ENCODE peak calls at places on chromosomes 3 and 15, in nine cellular contexts. E, O, F, M, K, I, H, U and Z are unnamed samples.

GRCh38 chr3:29581311-29581710 is 300.4 kb downstream of the RBMS3 start:
- DNase-seq in U (no peak), O (no peak), E (no peak), H (no peak), F (no peak), M (no peak), I (no peak), K (no peak), Z (no peak)

GRCh38 chr15:78195735-78196201 is 38.6 kb downstream of the ACSBG1 start:
- DNase-seq in I (peak), O (no peak), K (peak), M (no peak), F (no peak), H (no peak), U (peak), E (no peak), Z (no peak)

GRCh38 chr3:64936570-64936969 is 248.8 kb upstream of the ADAMTS9 start:
- DNase-seq in O (no peak), E (no peak), H (no peak), K (no peak), F (no peak), I (no peak), M (peak), U (no peak), Z (no peak)

GRCh38 chr3:39590776-39591175 is 123.3 kb downstream of the MOBP start:
- DNase-seq in I (no peak), F (no peak), K (no peak), E (no peak), O (no peak), H (no peak), U (no peak), M (no peak), Z (no peak)

GRCh38 chr15:77499087-77499765 is 78.5 kb downstream of the HMG20A start:
- DNase-seq in I (no peak), K (no peak), H (no peak), O (no peak), U (no peak), M (no peak), F (no peak), E (no peak), Z (peak)

GRCh38 chr15:69415381-69415780 is 1.2 kb downstream of the KIF23 start:
- DNase-seq in O (no peak), H (no peak), E (no peak), I (no peak), U (no peak), M (no peak), K (no peak), F (no peak), Z (no peak)

GRCh38 chr3:111128884-111129283 is 57.3 kb downstream of the NECTIN3 start:
- DNase-seq in H (no peak), I (no peak), E (no peak), F (no peak), U (no peak), O (no peak), M (no peak), K (no peak), Z (no peak)

GRCh38 chr3:48435774-48436476 is 4.0 kb downstream of the CCDC51 start:
- DNase-seq in H (peak), U (peak), M (no peak), E (peak), F (peak), K (peak), I (peak), O (peak), Z (peak)

GRCh38 chr15:92832992-92833438 is 67.1 kb upstream of the CHD2 start:
- DNase-seq in E (no peak), F (no peak), I (no peak), K (no peak), U (no peak), H (no peak), M (no peak), O (no peak), Z (no peak)

GRCh38 chr3:48180530-48181253 is 7.5 kb downstream of the CDC25A start:
- DNase-seq in U (no peak), E (no peak), O (no peak), H (no peak), I (no peak), F (no peak), M (no peak), K (peak), Z (no peak)

GRCh38 chr3:76065975-76066374 is 280.6 kb upstream of the ZNF717 start:
- DNase-seq in O (no peak), H (no peak), E (no peak), F (no peak), I (no peak), M (no peak), U (no peak), K (no peak), Z (no peak)

GRCh38 chr3:48595526-48596121 is 495 bp upstream of the COL7A1 start:
- DNase-seq in H (peak), E (peak), U (peak), O (peak), F (no peak), I (peak), K (peak), M (peak), Z (no peak)

GRCh38 chr3:111936191-111936841 is 42.5 kb upstream of the ABHD10 start:
- DNase-seq in F (no peak), M (no peak), K (no peak), I (no peak), O (no peak), U (no peak), H (no peak), E (no peak), Z (no peak)

GRCh38 chr3:15284121-15284889 is 48.1 kb downstream of the SH3BP5 start:
- DNase-seq in U (no peak), M (no peak), E (no peak), K (no peak), F (peak), I (no peak), O (no peak), H (no peak), Z (no peak)

GRCh38 chr3:125006190-125006855 is 49.5 kb downstream of the HEG1 start:
- DNase-seq in M (no peak), O (no peak), K (no peak), U (no peak), F (no peak), E (no peak), I (no peak), H (no peak), Z (no peak)

GRCh38 chr3:99601493-99601892 is 36.9 kb upstream of the COL8A1 start:
- DNase-seq in I (no peak), M (no peak), O (no peak), E (no peak), H (no peak), K (no peak), U (no peak), F (no peak), Z (no peak)

GRCh38 chr3:139458348-139458747 is 18.0 kb downstream of the RBP2 start:
- DNase-seq in U (no peak), O (no peak), K (no peak), I (no peak), F (no peak), M (no peak), E (no peak), H (no peak), Z (no peak)
- TF ChIP-seq CTCF in U (no peak), O (no peak), K (no peak), I (no peak), F (no peak), M (no peak), E (no peak), H (no peak), Z (no peak)

DNA sequence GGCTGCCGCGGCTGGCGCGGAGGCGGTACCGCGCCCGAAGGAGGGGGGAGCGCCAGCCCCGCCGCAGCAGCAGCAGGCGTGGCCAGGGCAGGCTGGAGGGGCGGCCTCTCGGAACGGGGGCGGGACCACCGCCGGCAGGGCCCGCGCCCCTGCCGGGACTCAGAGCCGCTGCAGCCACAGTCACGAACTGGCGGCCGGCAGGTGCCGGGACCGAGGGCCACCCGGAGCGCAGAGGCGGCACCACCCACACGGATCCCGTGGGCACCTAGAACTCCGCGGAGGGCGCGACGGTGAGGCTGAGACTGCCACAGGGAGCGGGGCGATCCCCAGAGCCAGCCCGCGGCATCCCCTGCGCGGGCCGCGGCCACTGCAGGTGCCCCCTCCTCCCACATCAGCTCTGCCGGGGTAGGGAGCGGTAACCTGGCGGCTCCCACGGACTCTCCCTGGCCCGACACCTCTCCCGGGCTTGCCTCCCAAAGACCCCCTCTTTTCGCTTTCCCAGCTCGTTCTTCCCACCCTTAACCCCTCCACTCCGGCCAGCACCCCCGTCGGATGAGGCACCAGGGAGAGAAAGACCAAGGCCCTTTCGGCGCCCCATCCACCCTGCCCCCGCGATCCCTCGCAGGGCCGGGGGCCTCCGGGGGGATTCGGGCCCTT is at the start of gene VWA5B2:
- DNase-seq in M (no peak), O (no peak), F (peak), U (peak), I (peak), K (no peak), H (peak), E (peak), Z (peak)
- TF ChIP-seq CTCF in M (no peak), O (no peak), F (peak), U (no peak), I (peak), K (no peak), H (no peak), E (peak), Z (no peak)

DNA sequence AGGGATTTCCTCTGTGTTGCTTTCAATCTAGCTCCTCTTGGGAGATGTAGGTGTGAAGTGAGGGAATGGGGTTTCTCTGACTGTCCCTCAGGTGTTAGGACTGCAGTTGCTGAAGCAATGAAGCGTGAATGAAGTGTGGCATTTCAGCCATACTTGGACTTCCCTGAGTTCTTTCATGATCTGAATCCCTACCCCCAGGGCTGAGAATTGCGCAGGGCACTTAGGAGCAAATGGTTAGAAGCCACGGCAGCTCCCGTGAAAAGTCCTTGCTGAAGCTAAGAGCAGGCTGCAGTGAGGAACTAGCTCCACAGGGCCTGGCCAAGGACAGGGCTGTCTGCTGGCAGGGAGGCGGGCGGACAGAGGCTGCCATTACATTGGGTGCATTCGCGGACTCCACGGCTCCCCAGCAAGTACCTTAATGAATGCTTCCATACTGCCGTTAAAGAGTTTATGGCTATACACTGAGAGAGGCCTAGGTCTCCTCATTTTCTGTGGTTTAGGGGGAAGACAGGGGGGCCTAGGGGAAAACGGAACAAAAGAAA is 69.0 kb upstream of the RAD18 start:
- DNase-seq in F (no peak), K (no peak), U (no peak), M (no peak), H (no peak), O (no peak), I (no peak), E (no peak), Z (no peak)
- TF ChIP-seq CTCF in F (no peak), K (no peak), U (no peak), M (no peak), H (no peak), O (no peak), I (no peak), E (no peak), Z (no peak)

DNA sequence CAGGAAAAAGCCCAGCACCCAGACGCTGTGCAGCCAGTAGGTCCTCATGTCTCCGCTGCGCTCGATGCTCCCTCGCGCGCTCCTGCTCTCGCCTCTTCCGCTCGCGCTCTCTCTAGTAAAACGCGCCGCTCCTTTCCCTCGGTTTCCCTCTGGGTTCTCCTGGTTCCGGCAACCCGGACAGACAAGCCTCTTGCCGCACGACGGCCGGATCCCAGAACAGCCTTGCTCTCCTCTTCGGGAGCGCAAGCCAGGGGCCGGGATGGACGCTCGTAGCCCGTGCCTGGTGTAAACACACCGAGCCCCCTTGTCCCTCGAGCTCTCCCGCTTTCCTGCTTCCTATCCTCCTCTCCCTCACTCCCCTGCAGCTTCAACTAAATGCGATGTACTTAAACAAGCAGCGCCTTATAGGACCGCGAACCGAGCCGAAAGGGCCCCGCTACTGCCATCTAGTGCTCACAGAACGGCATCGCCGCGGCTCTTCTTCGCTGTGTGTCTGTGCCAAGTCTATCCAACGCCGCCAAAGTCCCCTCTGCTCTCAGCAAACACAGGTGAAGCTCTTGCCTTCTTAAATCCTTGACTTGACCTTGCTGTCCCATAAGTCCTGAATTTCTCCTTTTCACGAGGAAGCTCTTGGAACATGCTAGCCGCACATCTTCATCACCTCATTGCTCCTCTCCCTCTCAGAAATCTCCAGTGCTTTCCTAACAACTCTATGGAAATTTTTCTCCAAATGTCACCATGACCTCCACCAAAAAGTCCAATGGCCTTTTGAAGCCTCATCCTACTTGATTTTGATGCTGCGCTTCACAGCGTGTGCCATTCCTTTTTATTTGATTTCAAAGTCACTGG is 1037.2 kb downstream of the IGSF11 start:
- DNase-seq in O (peak), H (peak), U (peak), E (peak), M (peak), F (peak), K (peak), I (peak), Z (peak)
- TF ChIP-seq CTCF in O (peak), H (peak), U (peak), E (peak), M (peak), F (peak), K (no peak), I (peak), Z (peak)